ENCODE peak calls at places on chromosomes 2 and 18, in six cellular contexts. One of them, this sample, is unnamed.

GRCh38 chr2:134836986-134837385 is 1.4 kb upstream of the ACMSD start:
- DNase-seq in NCI-H2107: no peak
- DNase-seq in GM12892: no peak
- DNase-seq in AG04449: peak; percentile 87
- DNase-seq in NCI-H774: no peak
- DNase-seq in Daoy: peak; percentile 68
- DNase-seq in this sample: no peak

GRCh38 chr2:74906395-74906794 is 52.0 kb upstream of the POLE4 start:
- DNase-seq in NCI-H2107: no peak
- DNase-seq in GM12892: no peak
- DNase-seq in AG04449: no peak
- DNase-seq in NCI-H774: no peak
- DNase-seq in Daoy: no peak
- DNase-seq in this sample: no peak

GRCh38 chr2:217513256-217513655 is 489.5 kb downstream of the TNS1 start:
- DNase-seq in NCI-H2107: no peak
- DNase-seq in GM12892: no peak
- DNase-seq in AG04449: no peak
- DNase-seq in NCI-H774: no peak
- DNase-seq in Daoy: no peak
- DNase-seq in this sample: no peak

GRCh38 chr2:55620123-55620779 is 2.8 kb upstream of the PPP4R3B start:
- DNase-seq in NCI-H2107: no peak
- DNase-seq in GM12892: no peak
- DNase-seq in AG04449: no peak
- DNase-seq in NCI-H774: no peak
- DNase-seq in Daoy: peak; percentile 34
- DNase-seq in this sample: no peak

GRCh38 chr2:28274911-28275685 is 117.6 kb upstream of the FOSL2 start:
- DNase-seq in NCI-H2107: no peak
- DNase-seq in GM12892: no peak
- DNase-seq in AG04449: peak; percentile 86
- DNase-seq in NCI-H774: no peak
- DNase-seq in Daoy: peak; percentile 97
- DNase-seq in this sample: no peak

GRCh38 chr2:20496069-20496468 is 49.2 kb downstream of the RHOB start:
- DNase-seq in NCI-H2107: no peak
- DNase-seq in GM12892: no peak
- DNase-seq in AG04449: peak; percentile 37
- DNase-seq in NCI-H774: no peak
- DNase-seq in Daoy: peak; percentile 36
- DNase-seq in this sample: no peak

GRCh38 chr2:29336334-29336733 is 221.1 kb downstream of the CLIP4 start:
- DNase-seq in NCI-H2107: no peak
- DNase-seq in GM12892: no peak
- DNase-seq in AG04449: no peak
- DNase-seq in NCI-H774: no peak
- DNase-seq in Daoy: no peak
- DNase-seq in this sample: no peak

GRCh38 chr2:2939078-2939795 is 438.4 kb downstream of the EIPR1 start:
- DNase-seq in NCI-H2107: no peak
- DNase-seq in GM12892: no peak
- DNase-seq in AG04449: no peak
- DNase-seq in NCI-H774: no peak
- DNase-seq in Daoy: no peak
- DNase-seq in this sample: no peak

GRCh38 chr2:2038746-2039530 is 292.1 kb downstream of the MYT1L start:
- DNase-seq in NCI-H2107: no peak
- DNase-seq in GM12892: no peak
- DNase-seq in AG04449: no peak
- DNase-seq in NCI-H774: no peak
- DNase-seq in Daoy: no peak
- DNase-seq in this sample: no peak

GRCh38 chr2:121567957-121568409 is 37.3 kb downstream of the RNU4ATAC start:
- DNase-seq in NCI-H2107: no peak
- DNase-seq in GM12892: no peak
- DNase-seq in AG04449: no peak
- DNase-seq in NCI-H774: no peak
- DNase-seq in Daoy: peak; percentile 7
- DNase-seq in this sample: no peak

GRCh38 chr18:48529796-48530195 is 9.0 kb upstream of the CTIF start:
- DNase-seq in NCI-H2107: no peak
- DNase-seq in GM12892: no peak
- DNase-seq in AG04449: peak; percentile 77
- DNase-seq in NCI-H774: no peak
- DNase-seq in Daoy: peak; percentile 66
- DNase-seq in this sample: no peak

GRCh38 chr2:26986576-26986975 is 16.1 kb downstream of the MAPRE3 start:
- DNase-seq in NCI-H2107: no peak
- DNase-seq in GM12892: no peak
- DNase-seq in AG04449: no peak
- DNase-seq in NCI-H774: no peak
- DNase-seq in Daoy: peak; percentile 56
- DNase-seq in this sample: no peak

GRCh38 chr2:89811295-89811694 is 1119.8 kb downstream of the RPIA start:
- DNase-seq in NCI-H2107: no peak
- DNase-seq in GM12892: no peak
- DNase-seq in AG04449: no peak
- DNase-seq in NCI-H774: no peak
- DNase-seq in Daoy: no peak
- DNase-seq in this sample: no peak

GRCh38 chr18:48229445-48230052 is 179.6 kb downstream of the ZBTB7C start:
- DNase-seq in NCI-H2107: no peak
- DNase-seq in GM12892: no peak
- DNase-seq in AG04449: no peak
- DNase-seq in NCI-H774: no peak
- DNase-seq in Daoy: no peak
- DNase-seq in this sample: no peak

GRCh38 chr2:55848096-55848495 is 75.5 kb downstream of the EFEMP1 start:
- DNase-seq in NCI-H2107: no peak
- DNase-seq in GM12892: no peak
- DNase-seq in AG04449: no peak
- DNase-seq in NCI-H774: no peak
- DNase-seq in Daoy: no peak
- DNase-seq in this sample: no peak

GRCh38 chr2:197261808-197262226 is 48.8 kb downstream of the ANKRD44 start:
- DNase-seq in NCI-H2107: no peak
- DNase-seq in GM12892: no peak
- DNase-seq in AG04449: no peak
- DNase-seq in NCI-H774: no peak
- DNase-seq in Daoy: no peak
- DNase-seq in this sample: no peak

GRCh38 chr2:12704378-12704777 is 12.4 kb upstream of the TRIB2 start:
- DNase-seq in NCI-H2107: no peak
- DNase-seq in GM12892: no peak
- DNase-seq in AG04449: no peak
- DNase-seq in NCI-H774: no peak
- DNase-seq in Daoy: no peak
- DNase-seq in this sample: no peak

GRCh38 chr2:189210250-189211075 is 30.9 kb upstream of the COL5A2 start:
- DNase-seq in NCI-H2107: no peak
- DNase-seq in GM12892: no peak
- DNase-seq in AG04449: peak; percentile 88
- DNase-seq in NCI-H774: no peak
- DNase-seq in Daoy: peak; percentile 83
- DNase-seq in this sample: no peak

GRCh38 chr2:120539937-120540718 is 194.2 kb downstream of the INHBB start:
- DNase-seq in NCI-H2107: peak; percentile 65
- DNase-seq in GM12892: no peak
- DNase-seq in AG04449: peak; percentile 87
- DNase-seq in NCI-H774: no peak
- DNase-seq in Daoy: peak; percentile 89
- DNase-seq in this sample: peak; percentile 53

GRCh38 chr18:36805105-36805504 is 23.7 kb downstream of the TPGS2 start:
- DNase-seq in NCI-H2107: no peak
- DNase-seq in GM12892: no peak
- DNase-seq in AG04449: no peak
- DNase-seq in NCI-H774: no peak
- DNase-seq in Daoy: no peak
- DNase-seq in this sample: no peak

GRCh38 chr18:75125359-75126331 is 83.3 kb downstream of the PTGR3 start:
- DNase-seq in NCI-H2107: no peak
- DNase-seq in GM12892: no peak
- DNase-seq in AG04449: no peak
- DNase-seq in NCI-H774: no peak
- DNase-seq in Daoy: peak; percentile 52
- DNase-seq in this sample: no peak

GRCh38 chr2:86139981-86140380 is 33.9 kb downstream of the PTCD3 start:
- DNase-seq in NCI-H2107: no peak
- DNase-seq in GM12892: no peak
- DNase-seq in AG04449: no peak
- DNase-seq in NCI-H774: no peak
- DNase-seq in Daoy: no peak
- DNase-seq in this sample: no peak

GRCh38 chr2:188380280-188380679 is 88.6 kb downstream of the GULP1 start:
- DNase-seq in NCI-H2107: no peak
- DNase-seq in GM12892: no peak
- DNase-seq in AG04449: no peak
- DNase-seq in NCI-H774: no peak
- DNase-seq in Daoy: no peak
- DNase-seq in this sample: no peak

GRCh38 chr2:201129044-201129505 is 13.1 kb downstream of the CFLAR start:
- DNase-seq in NCI-H2107: no peak
- DNase-seq in GM12892: no peak
- DNase-seq in AG04449: peak; percentile 75
- DNase-seq in NCI-H774: no peak
- DNase-seq in Daoy: peak; percentile 71
- DNase-seq in this sample: no peak

GRCh38 chr2:8926356-8926755 is 77.1 kb downstream of the MBOAT2 start:
- DNase-seq in NCI-H2107: no peak
- DNase-seq in GM12892: no peak
- DNase-seq in AG04449: no peak
- DNase-seq in NCI-H774: no peak
- DNase-seq in Daoy: no peak
- DNase-seq in this sample: no peak

GRCh38 chr2:101473911-101474751 is 781 bp downstream of the RFX8 start:
- DNase-seq in NCI-H2107: no peak
- DNase-seq in GM12892: peak; percentile 15
- DNase-seq in AG04449: no peak
- DNase-seq in NCI-H774: no peak
- DNase-seq in Daoy: peak; percentile 79
- DNase-seq in this sample: peak; percentile 40

GRCh38 chr2:223959688-223960087 is 2.4 kb downstream of the MRPL44 start:
- DNase-seq in NCI-H2107: no peak
- DNase-seq in GM12892: no peak
- DNase-seq in AG04449: no peak
- DNase-seq in NCI-H774: no peak
- DNase-seq in Daoy: no peak
- DNase-seq in this sample: no peak

GRCh38 chr2:170493698-170494097 is 221.4 kb upstream of the SP5 start:
- DNase-seq in NCI-H2107: no peak
- DNase-seq in GM12892: no peak
- DNase-seq in AG04449: no peak
- DNase-seq in NCI-H774: no peak
- DNase-seq in Daoy: peak; percentile 70
- DNase-seq in this sample: no peak

GRCh38 chr2:197256771-197257170 is 53.8 kb downstream of the ANKRD44 start:
- DNase-seq in NCI-H2107: no peak
- DNase-seq in GM12892: no peak
- DNase-seq in AG04449: no peak
- DNase-seq in NCI-H774: no peak
- DNase-seq in Daoy: no peak
- DNase-seq in this sample: no peak

GRCh38 chr18:36009214-36009613 is 36.7 kb downstream of the RMP24 start:
- DNase-seq in NCI-H2107: no peak
- DNase-seq in GM12892: no peak
- DNase-seq in AG04449: no peak
- DNase-seq in NCI-H774: no peak
- DNase-seq in Daoy: no peak
- DNase-seq in this sample: no peak

GRCh38 chr2:203476881-203477280 is 58.2 kb downstream of the RAPH1 start:
- DNase-seq in NCI-H2107: no peak
- DNase-seq in GM12892: no peak
- DNase-seq in AG04449: no peak
- DNase-seq in NCI-H774: no peak
- DNase-seq in Daoy: no peak
- DNase-seq in this sample: no peak

GRCh38 chr18:54191352-54191751 is 33.1 kb downstream of the MBD2 start:
- DNase-seq in NCI-H2107: no peak
- DNase-seq in GM12892: no peak
- DNase-seq in AG04449: no peak
- DNase-seq in NCI-H774: no peak
- DNase-seq in Daoy: no peak
- DNase-seq in this sample: no peak

GRCh38 chr2:106097370-106098000 is 96.6 kb downstream of the UXS1 start:
- DNase-seq in NCI-H2107: no peak
- DNase-seq in GM12892: no peak
- DNase-seq in AG04449: no peak
- DNase-seq in NCI-H774: no peak
- DNase-seq in Daoy: no peak
- DNase-seq in this sample: no peak

GRCh38 chr2:208077286-208077685 is 47.0 kb downstream of the CRYGD start:
- DNase-seq in NCI-H2107: no peak
- DNase-seq in GM12892: no peak
- DNase-seq in AG04449: peak; percentile 36
- DNase-seq in NCI-H774: no peak
- DNase-seq in Daoy: no peak
- DNase-seq in this sample: no peak

GRCh38 chr2:41151746-41152145 is 699.9 kb upstream of the SLC8A1 start:
- DNase-seq in NCI-H2107: no peak
- DNase-seq in GM12892: no peak
- DNase-seq in AG04449: no peak
- DNase-seq in NCI-H774: no peak
- DNase-seq in Daoy: no peak
- DNase-seq in this sample: no peak